ENCODE peak calls at places on chromosome 17, in four cellular contexts. E is mucosa of descending colon, V is GM23338, N is Peyer's patch. O is an unnamed sample. For H3K4me1, the result is how much of the 10 kb centered on the place peaks cover.

GRCh38 chr17:520447-521167 is 168.0 kb upstream of the RPH3AL start:
- DNase-seq in E (no peak), V (peak), N (no peak), O (no peak)

GRCh38 chr17:63772801-63773271 is 561 bp downstream of the CCDC47 start:
- DNase-seq in E (no peak), V (peak), N (no peak), O (no peak)

GRCh38 chr17:1764274-1764673 is 2.4 kb downstream of the SERPINF1 start:
- DNase-seq in E (peak), V (no peak), N (peak), O (peak)

GRCh38 chr17:60231691-60232090 is 81.9 kb downstream of the CA4 start:
- DNase-seq in E (no peak), V (no peak), N (no peak), O (no peak)

GRCh38 chr17:3802461-3803307 is 1.7 kb upstream of the ITGAE start:
- DNase-seq in E (no peak), V (no peak), N (no peak), O (no peak)

GRCh38 chr17:81470944-81471803 is 41.4 kb downstream of the ACTG1 start:
- DNase-seq in E (no peak), V (no peak), N (no peak), O (no peak)

GRCh38 chr17:64074704-64075484 is 54.5 kb upstream of the ICAM2 start:
- DNase-seq in E (no peak), V (no peak), N (no peak), O (no peak)

GRCh38 chr17:16954541-16954940 is 17.4 kb downstream of the TNFRSF13B start:
- DNase-seq in E (no peak), V (no peak), N (no peak), O (no peak)

GRCh38 chr17:83092931-83093330 is 13.5 kb downstream of the METRNL start:
- DNase-seq in E (peak), V (no peak), N (no peak), O (no peak)

GRCh38 chr17:55734128-55734781 is 11.6 kb upstream of the TMEM100 start:
- DNase-seq in E (no peak), V (peak), N (no peak), O (no peak)

GRCh38 chr17:5000237-5000639 is 2.5 kb downstream of the KIF1C start:
- DNase-seq in E (no peak), V (peak), N (no peak), O (no peak)
- H3K4me3 ChIP-seq in E (no peak), V (no peak), N (no peak), O (no peak)

GRCh38 chr17:78544876-78545755 is 32.1 kb downstream of the DNAH17 start:
- DNase-seq in E (no peak), V (no peak), N (no peak), O (no peak)
- H3K4me1 ChIP-seq in E (under half), V (under half), N (under half), O (under half)

DNA sequence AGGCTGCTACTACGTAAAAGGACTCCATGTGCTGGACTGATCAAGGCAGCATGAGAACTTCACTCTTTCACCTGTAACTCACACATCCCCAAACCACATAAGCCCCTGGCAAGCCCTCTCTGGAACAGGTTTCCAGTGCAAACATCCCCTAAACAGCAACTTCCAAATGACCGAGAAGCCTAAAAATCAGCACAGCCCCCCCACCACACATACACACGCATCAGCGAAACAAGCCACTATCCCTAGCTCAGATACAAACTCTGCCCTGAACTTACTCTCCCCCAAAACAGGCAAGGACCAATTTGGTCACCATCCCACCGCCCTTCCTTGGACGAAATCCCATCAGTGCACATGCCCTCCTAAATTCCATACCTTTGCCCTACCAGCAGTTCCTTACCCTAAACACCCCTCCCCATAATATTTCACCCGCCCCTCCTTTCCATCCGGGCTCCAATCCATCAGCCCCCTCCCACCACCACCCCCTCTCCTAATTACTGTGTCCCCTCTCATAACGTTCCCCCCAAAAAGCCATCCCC is 735 bp downstream of the LSM12 start:
- DNase-seq in E (peak), V (no peak), N (no peak), O (no peak)
- H3K4me3 ChIP-seq in E (peak), V (peak), N (peak), O (peak)

GRCh38 chr17:7845359-7846062 is 9.4 kb upstream of the TMEM88 start:
- DNase-seq in E (no peak), V (no peak), N (no peak), O (no peak)
- H3K4me1 ChIP-seq in E (under half), V (under half), N (under half), O (under half)

GRCh38 chr17:31550389-31551056 is 159.0 kb downstream of the RAB11FIP4 start:
- DNase-seq in E (no peak), V (no peak), N (no peak), O (no peak)

GRCh38 chr17:31546650-31547049 is 155.2 kb downstream of the RAB11FIP4 start:
- DNase-seq in E (no peak), V (no peak), N (no peak), O (no peak)

GRCh38 chr17:31549121-31549524 is 157.6 kb downstream of the RAB11FIP4 start:
- DNase-seq in E (no peak), V (no peak), N (no peak), O (no peak)

GRCh38 chr17:31549525-31550388 is 158.3 kb downstream of the RAB11FIP4 start:
- DNase-seq in E (peak), V (peak), N (peak), O (peak)

DNA sequence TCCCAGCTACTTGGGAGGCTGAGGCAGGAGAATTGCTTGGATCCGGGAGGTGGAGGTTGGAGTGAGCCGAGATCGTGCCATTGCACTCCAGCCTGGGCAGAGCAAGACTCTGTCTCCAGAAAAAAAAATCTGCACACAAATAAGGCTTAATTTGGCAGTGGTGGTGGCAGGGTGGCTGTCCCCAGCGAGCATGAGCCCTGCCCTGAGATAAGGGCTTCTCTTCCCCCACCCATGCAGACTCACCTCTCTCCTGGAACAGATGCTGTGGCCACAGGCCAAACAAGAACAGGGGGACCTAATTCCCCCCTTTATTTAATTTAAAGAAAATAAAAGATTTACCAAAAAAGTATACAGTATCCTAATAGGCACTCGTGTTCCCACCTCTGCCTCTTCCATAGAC is 157.2 kb downstream of the RAB11FIP4 start:
- DNase-seq in E (no peak), V (no peak), N (no peak), O (no peak)
- H3K4me3 ChIP-seq in E (no peak), V (peak), N (peak), O (no peak)

GRCh38 chr17:76468634-76469010 is 1.2 kb downstream of the AANAT start:
- DNase-seq in E (no peak), V (no peak), N (no peak), O (no peak)
- H3K4me1 ChIP-seq in E (under half), V (under half), N (under half), O (under half)